ENCODE peak calls at places on chromosomes 16 and 17, in ten cellular contexts. One of them, this sample, is unnamed.

GRCh38 chr16:19898924-19899604 is 14.4 kb upstream of the GPRC5B start:
- DNase-seq in AG09319: no peak
- DNase-seq in neural progenitor cell: peak; percentile 72
- DNase-seq in fibroblast of mammary gland: peak; percentile 63
- DNase-seq in GM12865: peak; percentile 63
- DNase-seq in tibial artery: peak; percentile 53
- DNase-seq in kidney epithelial cell: no peak
- DNase-seq in nephron progenitor cell: peak; percentile 67
- DNase-seq in psoas muscle: no peak
- DNase-seq in GM13977: peak; percentile 66
- DNase-seq in this sample: peak; percentile 61

GRCh38 chr16:47571049-47571448 is 109.9 kb downstream of the PHKB start:
- DNase-seq in AG09319: no peak
- DNase-seq in neural progenitor cell: no peak
- DNase-seq in fibroblast of mammary gland: no peak
- DNase-seq in GM12865: peak; percentile 19
- DNase-seq in tibial artery: no peak
- DNase-seq in kidney epithelial cell: no peak
- DNase-seq in nephron progenitor cell: no peak
- DNase-seq in psoas muscle: no peak
- DNase-seq in GM13977: no peak
- DNase-seq in this sample: no peak

GRCh38 chr16:66359012-66359411 is 7.5 kb upstream of the CDH5 start:
- DNase-seq in AG09319: no peak
- DNase-seq in neural progenitor cell: no peak
- DNase-seq in fibroblast of mammary gland: peak; percentile 66
- DNase-seq in GM12865: no peak
- DNase-seq in tibial artery: no peak
- DNase-seq in kidney epithelial cell: no peak
- DNase-seq in nephron progenitor cell: no peak
- DNase-seq in psoas muscle: no peak
- DNase-seq in GM13977: no peak
- DNase-seq in this sample: no peak

GRCh38 chr17:2282297-2282873 is 21.2 kb downstream of the SMG6 start:
- DNase-seq in AG09319: peak; percentile 74
- DNase-seq in neural progenitor cell: peak; percentile 63
- DNase-seq in fibroblast of mammary gland: peak; percentile 89
- DNase-seq in GM12865: peak; percentile 75
- DNase-seq in tibial artery: peak; percentile 30
- DNase-seq in kidney epithelial cell: no peak
- DNase-seq in nephron progenitor cell: no peak
- DNase-seq in psoas muscle: no peak
- DNase-seq in GM13977: peak; percentile 52
- DNase-seq in this sample: peak; percentile 66

GRCh38 chr17:28741358-28742349 is 2.2 kb upstream of the TRAF4 start:
- DNase-seq in AG09319: no peak
- DNase-seq in neural progenitor cell: no peak
- DNase-seq in fibroblast of mammary gland: no peak
- DNase-seq in GM12865: peak; percentile 79
- DNase-seq in tibial artery: no peak
- DNase-seq in kidney epithelial cell: no peak
- DNase-seq in nephron progenitor cell: no peak
- DNase-seq in psoas muscle: no peak
- DNase-seq in GM13977: no peak
- DNase-seq in this sample: peak; percentile 66

GRCh38 chr17:81021531-81022370 is 13.2 kb upstream of the BAIAP2 start:
- DNase-seq in AG09319: no peak
- DNase-seq in neural progenitor cell: no peak
- DNase-seq in fibroblast of mammary gland: no peak
- DNase-seq in GM12865: no peak
- DNase-seq in tibial artery: no peak
- DNase-seq in kidney epithelial cell: no peak
- DNase-seq in nephron progenitor cell: no peak
- DNase-seq in psoas muscle: no peak
- DNase-seq in GM13977: no peak
- DNase-seq in this sample: no peak

GRCh38 chr17:46872421-46872820 is 21.0 kb downstream of the WNT9B start:
- DNase-seq in AG09319: no peak
- DNase-seq in neural progenitor cell: no peak
- DNase-seq in fibroblast of mammary gland: no peak
- DNase-seq in GM12865: no peak
- DNase-seq in tibial artery: no peak
- DNase-seq in kidney epithelial cell: no peak
- DNase-seq in nephron progenitor cell: no peak
- DNase-seq in psoas muscle: no peak
- DNase-seq in GM13977: no peak
- DNase-seq in this sample: no peak

GRCh38 chr17:17447264-17447663 is 29.5 kb upstream of the MED9 start:
- DNase-seq in AG09319: no peak
- DNase-seq in neural progenitor cell: no peak
- DNase-seq in fibroblast of mammary gland: no peak
- DNase-seq in GM12865: no peak
- DNase-seq in tibial artery: no peak
- DNase-seq in kidney epithelial cell: no peak
- DNase-seq in nephron progenitor cell: no peak
- DNase-seq in psoas muscle: no peak
- DNase-seq in GM13977: no peak
- DNase-seq in this sample: no peak

GRCh38 chr17:75876190-75876937 is 2.0 kb downstream of the TRIM47 start:
- DNase-seq in AG09319: no peak
- DNase-seq in neural progenitor cell: peak; percentile 71
- DNase-seq in fibroblast of mammary gland: no peak
- DNase-seq in GM12865: peak; percentile 69
- DNase-seq in tibial artery: no peak
- DNase-seq in kidney epithelial cell: no peak
- DNase-seq in nephron progenitor cell: peak; percentile 36
- DNase-seq in psoas muscle: peak; percentile 47
- DNase-seq in GM13977: peak; percentile 73
- DNase-seq in this sample: peak; percentile 72

GRCh38 chr16:82671743-82672142 is 45.0 kb downstream of the CDH13 start:
- DNase-seq in AG09319: no peak
- DNase-seq in neural progenitor cell: peak; percentile 8
- DNase-seq in fibroblast of mammary gland: no peak
- DNase-seq in GM12865: peak; percentile 45
- DNase-seq in tibial artery: no peak
- DNase-seq in kidney epithelial cell: no peak
- DNase-seq in nephron progenitor cell: no peak
- DNase-seq in psoas muscle: no peak
- DNase-seq in GM13977: peak; percentile 15
- DNase-seq in this sample: no peak

GRCh38 chr17:8724451-8724850 is 20.2 kb downstream of the CCDC42 start:
- DNase-seq in AG09319: no peak
- DNase-seq in neural progenitor cell: no peak
- DNase-seq in fibroblast of mammary gland: no peak
- DNase-seq in GM12865: no peak
- DNase-seq in tibial artery: no peak
- DNase-seq in kidney epithelial cell: no peak
- DNase-seq in nephron progenitor cell: no peak
- DNase-seq in psoas muscle: no peak
- DNase-seq in GM13977: no peak
- DNase-seq in this sample: no peak

GRCh38 chr16:4053663-4054479 is 62.4 kb downstream of the ADCY9 start:
- DNase-seq in AG09319: peak; percentile 96
- DNase-seq in neural progenitor cell: no peak
- DNase-seq in fibroblast of mammary gland: peak; percentile 79
- DNase-seq in GM12865: no peak
- DNase-seq in tibial artery: peak; percentile 83
- DNase-seq in kidney epithelial cell: no peak
- DNase-seq in nephron progenitor cell: no peak
- DNase-seq in psoas muscle: peak; percentile 73
- DNase-seq in GM13977: no peak
- DNase-seq in this sample: no peak

GRCh38 chr17:19376799-19377198 is 1.5 kb upstream of the MAPK7 start:
- DNase-seq in AG09319: no peak
- DNase-seq in neural progenitor cell: no peak
- DNase-seq in fibroblast of mammary gland: no peak
- DNase-seq in GM12865: peak; percentile 31
- DNase-seq in tibial artery: no peak
- DNase-seq in kidney epithelial cell: no peak
- DNase-seq in nephron progenitor cell: no peak
- DNase-seq in psoas muscle: no peak
- DNase-seq in GM13977: no peak
- DNase-seq in this sample: no peak

GRCh38 chr16:52435573-52435972 is 111.4 kb downstream of the TOX3 start:
- DNase-seq in AG09319: no peak
- DNase-seq in neural progenitor cell: peak; percentile 16
- DNase-seq in fibroblast of mammary gland: no peak
- DNase-seq in GM12865: no peak
- DNase-seq in tibial artery: no peak
- DNase-seq in kidney epithelial cell: peak; percentile 54
- DNase-seq in nephron progenitor cell: no peak
- DNase-seq in psoas muscle: no peak
- DNase-seq in GM13977: no peak
- DNase-seq in this sample: no peak

DNA sequence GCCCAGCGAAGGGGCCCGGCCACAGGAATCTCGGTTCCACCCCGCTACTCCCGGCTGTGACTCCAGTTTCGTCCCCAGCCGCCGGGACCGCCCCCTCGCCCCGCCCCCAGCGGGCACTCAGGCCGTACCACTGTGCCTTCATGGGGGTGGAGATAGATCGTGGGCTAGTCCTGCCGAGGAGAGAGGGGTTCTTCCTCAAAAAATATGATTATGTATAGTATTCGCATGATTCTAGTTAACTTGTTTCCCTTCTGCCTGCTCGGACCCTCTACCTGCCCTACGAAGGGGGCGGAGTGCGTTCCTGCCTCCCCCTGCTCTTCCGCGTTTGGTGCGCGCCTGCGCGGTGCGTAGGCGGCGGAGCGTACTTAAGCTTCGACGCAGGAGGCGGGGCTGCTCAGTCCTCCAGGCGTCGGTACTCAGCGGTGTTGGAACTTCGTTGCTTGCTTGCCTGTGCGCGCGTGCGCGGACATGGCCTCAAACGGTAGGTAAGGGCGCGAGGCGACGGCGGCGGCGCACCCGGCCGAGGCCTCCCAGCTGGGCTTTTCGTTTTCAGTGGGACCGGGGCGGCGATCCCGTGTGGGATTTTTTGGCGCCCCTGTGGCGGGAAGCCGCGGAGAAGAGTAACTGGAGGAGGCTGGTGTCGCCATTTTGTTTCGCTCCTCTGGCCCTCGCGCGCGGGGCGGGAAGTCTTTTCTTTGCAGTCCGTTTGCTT is at the start of gene FUS:
- DNase-seq in AG09319: peak; percentile 81
- DNase-seq in neural progenitor cell: peak; percentile 98
- DNase-seq in fibroblast of mammary gland: peak; percentile 84
- DNase-seq in GM12865: peak; percentile 96
- DNase-seq in tibial artery: peak; percentile 89
- DNase-seq in kidney epithelial cell: no peak
- DNase-seq in nephron progenitor cell: peak; percentile 92
- DNase-seq in psoas muscle: peak; percentile 88
- DNase-seq in GM13977: peak; percentile 96
- DNase-seq in this sample: peak; percentile 96
- TF ChIP-seq CTCF in AG09319: no peak
- TF ChIP-seq CTCF in neural progenitor cell: no peak
- TF ChIP-seq CTCF in fibroblast of mammary gland: no peak
- TF ChIP-seq CTCF in GM12865: no peak
- TF ChIP-seq CTCF in tibial artery: peak; percentile 16
- TF ChIP-seq CTCF in kidney epithelial cell: no peak
- TF ChIP-seq CTCF in nephron progenitor cell: no peak
- TF ChIP-seq CTCF in psoas muscle: no peak
- TF ChIP-seq CTCF in GM13977: no peak
- TF ChIP-seq CTCF in this sample: no peak

GRCh38 chr16:54281535-54282201 is 4.9 kb downstream of the IRX3 start:
- DNase-seq in AG09319: no peak
- DNase-seq in neural progenitor cell: peak; percentile 47
- DNase-seq in fibroblast of mammary gland: no peak
- DNase-seq in GM12865: no peak
- DNase-seq in tibial artery: no peak
- DNase-seq in kidney epithelial cell: no peak
- DNase-seq in nephron progenitor cell: peak; percentile 48
- DNase-seq in psoas muscle: no peak
- DNase-seq in GM13977: no peak
- DNase-seq in this sample: no peak

GRCh38 chr16:54282923-54283734 is 3.5 kb downstream of the IRX3 start:
- DNase-seq in AG09319: no peak
- DNase-seq in neural progenitor cell: peak; percentile 53
- DNase-seq in fibroblast of mammary gland: no peak
- DNase-seq in GM12865: no peak
- DNase-seq in tibial artery: no peak
- DNase-seq in kidney epithelial cell: no peak
- DNase-seq in nephron progenitor cell: peak; percentile 27
- DNase-seq in psoas muscle: no peak
- DNase-seq in GM13977: peak; percentile 39
- DNase-seq in this sample: no peak

GRCh38 chr16:54283735-54284318 is 2.8 kb downstream of the IRX3 start:
- DNase-seq in AG09319: no peak
- DNase-seq in neural progenitor cell: peak; percentile 39
- DNase-seq in fibroblast of mammary gland: no peak
- DNase-seq in GM12865: no peak
- DNase-seq in tibial artery: no peak
- DNase-seq in kidney epithelial cell: no peak
- DNase-seq in nephron progenitor cell: peak; percentile 27
- DNase-seq in psoas muscle: no peak
- DNase-seq in GM13977: peak; percentile 38
- DNase-seq in this sample: peak; percentile 38

GRCh38 chr16:54280751-54281150 is 5.8 kb downstream of the IRX3 start:
- DNase-seq in AG09319: no peak
- DNase-seq in neural progenitor cell: no peak
- DNase-seq in fibroblast of mammary gland: peak; percentile 52
- DNase-seq in GM12865: no peak
- DNase-seq in tibial artery: no peak
- DNase-seq in kidney epithelial cell: no peak
- DNase-seq in nephron progenitor cell: no peak
- DNase-seq in psoas muscle: no peak
- DNase-seq in GM13977: peak; percentile 38
- DNase-seq in this sample: no peak

GRCh38 chr16:54282202-54282922 is 4.2 kb downstream of the IRX3 start:
- DNase-seq in AG09319: no peak
- DNase-seq in neural progenitor cell: peak; percentile 86
- DNase-seq in fibroblast of mammary gland: peak; percentile 29
- DNase-seq in GM12865: no peak
- DNase-seq in tibial artery: no peak
- DNase-seq in kidney epithelial cell: no peak
- DNase-seq in nephron progenitor cell: peak; percentile 83
- DNase-seq in psoas muscle: peak; percentile 44
- DNase-seq in GM13977: peak; percentile 80
- DNase-seq in this sample: peak; percentile 75
- TF ChIP-seq CTCF in AG09319: peak; percentile 54
- TF ChIP-seq CTCF in neural progenitor cell: peak; percentile 75
- TF ChIP-seq CTCF in fibroblast of mammary gland: peak; percentile 38
- TF ChIP-seq CTCF in GM12865: peak; percentile 36
- TF ChIP-seq CTCF in tibial artery: peak; percentile 34
- TF ChIP-seq CTCF in kidney epithelial cell: peak; percentile 73
- TF ChIP-seq CTCF in nephron progenitor cell: peak; percentile 81
- TF ChIP-seq CTCF in psoas muscle: peak; percentile 37
- TF ChIP-seq CTCF in GM13977: peak; percentile 53
- TF ChIP-seq CTCF in this sample: peak; percentile 34

GRCh38 chr16:89574681-89575246 is 794 bp upstream of the CPNE7 start:
- DNase-seq in AG09319: no peak
- DNase-seq in neural progenitor cell: peak; percentile 93
- DNase-seq in fibroblast of mammary gland: peak; percentile 71
- DNase-seq in GM12865: peak; percentile 73
- DNase-seq in tibial artery: no peak
- DNase-seq in kidney epithelial cell: no peak
- DNase-seq in nephron progenitor cell: peak; percentile 81
- DNase-seq in psoas muscle: peak; percentile 58
- DNase-seq in GM13977: peak; percentile 94
- DNase-seq in this sample: peak; percentile 97
- TF ChIP-seq CTCF in AG09319: peak; percentile 47
- TF ChIP-seq CTCF in neural progenitor cell: peak; percentile 75
- TF ChIP-seq CTCF in fibroblast of mammary gland: no peak
- TF ChIP-seq CTCF in GM12865: peak; percentile 73
- TF ChIP-seq CTCF in tibial artery: peak; percentile 36
- TF ChIP-seq CTCF in kidney epithelial cell: peak; percentile 32
- TF ChIP-seq CTCF in nephron progenitor cell: peak; percentile 56
- TF ChIP-seq CTCF in psoas muscle: peak; percentile 41
- TF ChIP-seq CTCF in GM13977: peak; percentile 96
- TF ChIP-seq CTCF in this sample: peak; percentile 91

GRCh38 chr17:58238147-58238634 is at the start of gene LPO:
- DNase-seq in AG09319: no peak
- DNase-seq in neural progenitor cell: no peak
- DNase-seq in fibroblast of mammary gland: no peak
- DNase-seq in GM12865: no peak
- DNase-seq in tibial artery: no peak
- DNase-seq in kidney epithelial cell: no peak
- DNase-seq in nephron progenitor cell: no peak
- DNase-seq in psoas muscle: no peak
- DNase-seq in GM13977: no peak
- DNase-seq in this sample: no peak
- TF ChIP-seq CTCF in AG09319: no peak
- TF ChIP-seq CTCF in neural progenitor cell: no peak
- TF ChIP-seq CTCF in fibroblast of mammary gland: no peak
- TF ChIP-seq CTCF in GM12865: no peak
- TF ChIP-seq CTCF in tibial artery: no peak
- TF ChIP-seq CTCF in kidney epithelial cell: no peak
- TF ChIP-seq CTCF in nephron progenitor cell: no peak
- TF ChIP-seq CTCF in psoas muscle: no peak
- TF ChIP-seq CTCF in GM13977: no peak
- TF ChIP-seq CTCF in this sample: no peak